ENCODE peak calls at places on chromosome 9, in seven cellular contexts. U is H1, S is HepG2, P is A549, E is IMR-90, T is GM12878, B is K562. K is an unnamed sample.

GRCh38 chr9:116661037-116661954 is 25.8 kb upstream of the TRIM32 start:
- DNase-seq in U (no peak), S (peak), P (peak), E (peak), T (peak), B (peak), K (peak)

GRCh38 chr9:126439402-126439765 is 112.8 kb downstream of the MVB12B start:
- DNase-seq in U (no peak), S (no peak), P (no peak), E (peak), T (no peak), B (no peak), K (no peak)

GRCh38 chr9:68768619-68769018 is 63.6 kb downstream of the PIP5K1B start:
- DNase-seq in U (no peak), S (no peak), P (no peak), E (no peak), T (no peak), B (no peak), K (no peak)

GRCh38 chr9:101832464-101832863 is 94.0 kb upstream of the GRIN3A start:
- DNase-seq in U (no peak), S (no peak), P (no peak), E (no peak), T (no peak), B (no peak), K (no peak)

GRCh38 chr9:120348951-120349429 is 231.0 kb downstream of the CDK5RAP2 start:
- DNase-seq in U (peak), S (peak), P (peak), E (peak), T (no peak), B (peak), K (peak)

GRCh38 chr9:88821749-88822106 is 169.5 kb upstream of the S1PR3 start:
- DNase-seq in U (no peak), S (no peak), P (no peak), E (no peak), T (no peak), B (no peak), K (no peak)

GRCh38 chr9:78297672-78297961 is 692 bp downstream of the PSAT1 start:
- DNase-seq in U (no peak), S (no peak), P (peak), E (peak), T (no peak), B (no peak), K (no peak)

GRCh38 chr9:19373527-19373926 is 6.5 kb downstream of the RPS6 start:
- DNase-seq in U (no peak), S (no peak), P (no peak), E (no peak), T (no peak), B (no peak), K (no peak)

GRCh38 chr9:100714372-100715099 is 136.7 kb downstream of the CAVIN4 start:
- DNase-seq in U (peak), S (peak), P (peak), E (peak), T (no peak), B (peak), K (peak)

GRCh38 chr9:71562140-71562539 is 206.2 kb downstream of the CEMIP2 start:
- DNase-seq in U (peak), S (no peak), P (no peak), E (no peak), T (no peak), B (no peak), K (no peak)

GRCh38 chr9:125409637-125410521 is 148.3 kb downstream of the GAPVD1 start:
- DNase-seq in U (no peak), S (peak), P (peak), E (peak), T (no peak), B (peak), K (peak)

GRCh38 chr9:108475813-108476212 is 380.0 kb downstream of the ACTL7B start:
- DNase-seq in U (no peak), S (peak), P (no peak), E (no peak), T (no peak), B (no peak), K (no peak)

GRCh38 chr9:36924071-36924470 is 110.0 kb downstream of the PAX5 start:
- DNase-seq in U (no peak), S (peak), P (peak), E (peak), T (peak), B (no peak), K (peak)

GRCh38 chr9:350354-350753 is 135.7 kb downstream of the DOCK8 start:
- DNase-seq in U (no peak), S (no peak), P (no peak), E (no peak), T (no peak), B (no peak), K (no peak)

GRCh38 chr9:93261735-93262523 is 78.0 kb downstream of the WNK2 start:
- DNase-seq in U (no peak), S (no peak), P (no peak), E (no peak), T (no peak), B (no peak), K (no peak)

GRCh38 chr9:87675906-87676515 is 49.9 kb upstream of the CTSL start:
- DNase-seq in U (no peak), S (no peak), P (no peak), E (no peak), T (no peak), B (no peak), K (no peak)

GRCh38 chr9:34493972-34494535 is 28.7 kb downstream of the ENHO start:
- DNase-seq in U (no peak), S (no peak), P (peak), E (peak), T (no peak), B (peak), K (no peak)

GRCh38 chr9:123302348-123303214 is 34.2 kb upstream of the STRBP start:
- DNase-seq in U (no peak), S (no peak), P (no peak), E (no peak), T (no peak), B (no peak), K (no peak)

GRCh38 chr9:129182625-129183494 is 4.8 kb upstream of the IER5L start:
- DNase-seq in U (no peak), S (peak), P (peak), E (no peak), T (no peak), B (peak), K (no peak)

GRCh38 chr9:24545285-24545684 is 412 bp downstream of the IZUMO3 start:
- DNase-seq in U (no peak), S (no peak), P (no peak), E (no peak), T (no peak), B (no peak), K (no peak)

GRCh38 chr9:134153450-134153849 is 10.9 kb downstream of the RNU6ATAC start:
- DNase-seq in U (no peak), S (no peak), P (no peak), E (no peak), T (no peak), B (no peak), K (no peak)

GRCh38 chr9:14061921-14062320 is 252.0 kb downstream of the NFIB start:
- DNase-seq in U (no peak), S (no peak), P (no peak), E (no peak), T (no peak), B (no peak), K (no peak)

GRCh38 chr9:4235951-4236804 is 63.7 kb downstream of the GLIS3 start:
- DNase-seq in U (no peak), S (peak), P (peak), E (peak), T (no peak), B (no peak), K (peak)

GRCh38 chr9:134320195-134320885 is 5.9 kb upstream of the RXRA start:
- DNase-seq in U (no peak), S (no peak), P (no peak), E (no peak), T (no peak), B (no peak), K (no peak)

GRCh38 chr9:15333376-15333881 is 26.4 kb upstream of the TTC39B start:
- DNase-seq in U (no peak), S (peak), P (peak), E (no peak), T (no peak), B (no peak), K (no peak)

GRCh38 chr9:11749396-11749795 is 943.8 kb upstream of the TYRP1 start:
- DNase-seq in U (no peak), S (no peak), P (no peak), E (no peak), T (no peak), B (no peak), K (no peak)

GRCh38 chr9:132782106-132782505 is 96.0 kb downstream of the AK8 start:
- DNase-seq in U (no peak), S (no peak), P (no peak), E (no peak), T (no peak), B (no peak), K (no peak)

GRCh38 chr9:108568093-108568492 is 287.7 kb downstream of the ACTL7B start:
- DNase-seq in U (no peak), S (peak), P (no peak), E (no peak), T (no peak), B (no peak), K (no peak)

GRCh38 chr9:135239100-135239768 is 151.8 kb downstream of the OLFM1 start:
- DNase-seq in U (no peak), S (no peak), P (no peak), E (no peak), T (no peak), B (no peak), K (no peak)

GRCh38 chr9:88388886-88389617 is 808 bp downstream of the SPIN1 start:
- DNase-seq in U (no peak), S (peak), P (peak), E (peak), T (no peak), B (peak), K (peak)

GRCh38 chr9:95841377-95841776 is 34.1 kb upstream of the ERCC6L2 start:
- DNase-seq in U (no peak), S (no peak), P (no peak), E (no peak), T (no peak), B (no peak), K (no peak)

DNA sequence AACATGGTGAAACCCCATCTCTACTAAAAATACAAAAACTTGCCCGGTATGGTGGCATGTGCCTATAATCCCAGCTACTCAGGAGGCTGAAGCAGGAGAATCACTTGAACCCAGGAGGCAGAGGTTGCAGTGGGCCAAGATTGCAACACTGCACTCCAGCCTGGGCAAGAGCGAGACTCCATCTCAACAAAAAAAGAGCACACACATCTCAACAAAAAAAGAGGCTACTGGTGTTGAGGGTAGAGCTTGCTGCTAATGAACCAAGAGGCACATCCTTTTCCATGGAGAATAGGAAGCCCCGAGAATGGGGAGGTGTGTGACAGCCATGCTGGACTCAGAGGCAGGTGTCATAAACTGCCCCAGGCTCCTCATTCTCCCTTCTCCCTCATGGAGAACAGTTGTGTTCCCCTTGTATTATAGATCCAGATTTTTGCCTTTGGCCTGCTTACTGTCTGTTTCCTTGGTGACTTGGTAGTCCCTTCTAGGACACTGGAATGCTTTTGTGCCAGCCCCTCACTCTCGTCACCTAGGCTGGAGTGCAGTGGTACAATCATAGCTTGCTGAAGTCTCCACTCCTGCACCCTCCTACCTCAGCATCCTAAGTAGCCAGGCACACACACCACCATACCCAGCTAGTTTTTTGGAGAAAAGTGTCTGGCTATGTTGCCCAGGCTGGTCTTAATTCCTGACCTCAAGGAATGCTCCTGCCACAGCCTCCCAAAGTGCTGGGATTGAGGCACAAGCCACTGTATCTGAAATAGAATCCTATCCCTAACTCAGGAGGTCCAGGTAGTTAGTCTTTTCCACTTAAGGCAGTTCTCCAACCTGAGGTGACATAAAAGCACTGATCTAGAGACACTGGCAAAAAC is 5.1 kb downstream of the RPL12 start:
- DNase-seq in U (no peak), S (no peak), P (peak), E (no peak), T (no peak), B (no peak), K (no peak)
- TF ChIP-seq POLR2A in U (peak), S (peak), P (peak), E (peak), T (peak), B (peak), K (peak)

GRCh38 chr9:114626415-114627029 is 15.4 kb downstream of the TMEM268 start:
- DNase-seq in U (no peak), S (no peak), P (no peak), E (no peak), T (no peak), B (no peak), K (no peak)
- TF ChIP-seq RAD21 in U (no peak), S (no peak), P (no peak), E (no peak), T (no peak), B (no peak), K (no peak)

DNA sequence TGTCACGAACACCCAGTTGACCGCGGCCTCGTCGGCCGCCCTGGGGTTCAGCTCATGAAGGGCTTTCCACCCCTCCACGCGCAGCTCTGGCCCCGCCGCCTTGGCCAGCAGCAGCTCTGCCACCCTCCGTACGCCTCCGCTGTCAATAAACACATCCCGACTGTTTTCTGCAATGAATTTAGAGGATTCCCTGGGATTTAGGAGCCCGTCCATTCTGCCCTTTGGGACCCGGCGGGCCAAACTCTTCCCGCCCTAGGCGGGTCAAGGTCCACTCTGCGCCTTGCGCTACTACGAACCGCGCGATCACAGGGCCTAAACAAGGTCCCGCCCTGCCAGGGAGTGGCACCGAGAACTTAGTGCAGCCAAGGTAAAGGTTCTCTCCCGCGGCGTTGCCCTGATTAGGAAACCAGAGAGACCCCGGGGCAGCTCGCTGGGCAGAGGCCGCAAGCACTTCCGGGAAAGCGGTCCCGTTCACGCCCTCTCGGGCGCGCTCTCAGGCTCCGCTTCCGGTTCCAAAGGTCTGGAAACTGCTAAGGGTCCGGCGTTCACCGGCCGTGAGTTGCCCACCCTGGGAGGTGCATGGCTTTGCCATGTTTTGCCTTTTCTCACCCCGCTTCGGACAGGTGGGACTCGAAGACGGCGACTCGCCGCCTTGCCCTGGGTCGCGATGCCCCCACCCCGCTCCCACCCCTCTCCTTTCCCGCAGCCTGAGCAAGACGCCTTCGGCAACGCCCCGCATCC is 23.6 kb downstream of the HNRNPK start:
- DNase-seq in U (no peak), S (peak), P (peak), E (no peak), T (no peak), B (peak), K (no peak)
- TF ChIP-seq POLR2A in U (no peak), S (peak), P (peak), E (no peak), T (peak), B (peak), K (no peak)

GRCh38 chr9:106869458-106869857 is 6.5 kb downstream of the ZNF462 start:
- DNase-seq in U (no peak), S (no peak), P (no peak), E (peak), T (no peak), B (no peak), K (no peak)

GRCh38 chr9:106869028-106869427 is 6.1 kb downstream of the ZNF462 start:
- DNase-seq in U (no peak), S (no peak), P (no peak), E (no peak), T (no peak), B (no peak), K (no peak)

GRCh38 chr9:106866243-106866642 is 3.3 kb downstream of the ZNF462 start:
- DNase-seq in U (no peak), S (no peak), P (no peak), E (no peak), T (peak), B (no peak), K (no peak)

GRCh38 chr9:106868096-106868495 is 5.1 kb downstream of the ZNF462 start:
- DNase-seq in U (no peak), S (no peak), P (no peak), E (no peak), T (no peak), B (no peak), K (no peak)

DNA sequence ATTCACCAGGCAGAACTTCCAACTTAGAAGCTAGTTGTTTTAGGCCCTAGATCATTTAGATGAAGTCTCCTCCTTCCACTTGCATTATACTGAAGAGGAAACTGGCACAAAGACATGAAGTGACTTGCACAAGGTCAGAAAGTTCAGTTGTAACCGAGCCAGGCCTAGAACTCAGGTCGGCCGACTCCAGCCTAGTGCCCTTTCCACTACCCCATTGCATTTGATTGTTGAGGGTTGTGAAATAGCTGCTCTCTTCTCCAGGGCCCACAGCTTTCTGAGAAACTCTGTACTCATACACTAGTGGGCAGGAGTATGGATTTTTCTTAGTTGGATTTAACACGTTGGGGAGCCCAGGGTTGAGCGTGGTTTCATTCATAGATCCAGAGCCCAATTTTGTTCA is 5.6 kb downstream of the ZNF462 start:
- DNase-seq in U (no peak), S (no peak), P (no peak), E (no peak), T (no peak), B (no peak), K (no peak)
- TF ChIP-seq RAD21 in U (no peak), S (no peak), P (no peak), E (no peak), T (no peak), B (no peak), K (no peak)

DNA sequence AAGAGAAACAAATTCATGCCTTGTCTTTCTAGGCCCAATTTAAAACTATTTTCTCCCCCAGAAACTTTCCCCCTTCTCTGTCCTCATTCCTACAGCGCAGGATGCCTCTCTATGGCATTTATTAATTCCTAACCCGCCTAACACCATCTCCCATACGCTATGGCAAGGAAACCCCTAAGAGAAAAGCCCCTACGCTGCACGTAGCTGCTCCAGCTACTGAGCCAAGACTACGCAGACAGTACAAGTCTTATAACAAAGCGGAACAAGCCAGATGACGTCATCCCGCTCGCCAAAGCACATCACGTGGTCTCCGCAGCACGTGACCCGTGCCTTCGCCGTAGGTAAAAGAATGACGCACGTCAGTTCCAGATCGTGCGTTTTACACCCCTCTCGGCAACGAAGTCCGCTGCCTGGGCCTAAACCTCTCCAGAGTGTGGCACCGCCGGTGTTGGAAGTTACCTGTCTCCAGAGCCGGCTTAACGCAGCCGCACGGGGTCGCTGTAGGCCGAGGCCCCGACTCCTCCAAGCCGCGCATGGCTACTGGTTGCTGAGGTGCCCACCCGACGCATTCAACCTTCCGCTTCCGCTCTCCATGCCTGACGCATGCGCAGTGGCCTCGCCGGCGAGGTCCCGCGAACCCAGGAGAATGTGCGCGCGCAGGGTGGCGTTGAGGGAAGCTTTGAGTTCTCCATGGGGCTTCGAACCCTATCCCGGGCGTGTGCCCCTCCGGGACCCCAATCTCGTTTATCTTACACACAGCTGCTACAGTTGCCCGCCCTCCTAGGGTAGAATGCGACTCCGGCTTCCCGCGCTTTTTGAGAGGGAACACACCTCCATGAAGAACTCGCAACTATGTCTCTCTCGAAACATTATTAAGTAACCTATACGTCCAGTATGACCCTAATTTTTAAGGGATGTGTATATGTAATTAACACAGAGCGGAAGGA is at the start of gene TRMO:
- DNase-seq in U (peak), S (peak), P (peak), E (peak), T (peak), B (peak), K (peak)
- TF ChIP-seq POLR2A in U (peak), S (peak), P (peak), E (peak), T (peak), B (peak), K (peak)

GRCh38 chr9:35618854-35619799 is 914 bp upstream of the CD72 start:
- DNase-seq in U (no peak), S (no peak), P (no peak), E (peak), T (peak), B (no peak), K (no peak)
- TF ChIP-seq RAD21 in U (no peak), S (no peak), P (no peak), E (no peak), T (no peak), B (no peak), K (no peak)

GRCh38 chr9:2134391-2134790 is 119.2 kb downstream of the SMARCA2 start:
- DNase-seq in U (no peak), S (no peak), P (no peak), E (peak), T (no peak), B (no peak), K (no peak)
- TF ChIP-seq POLR2A in U (no peak), S (no peak), P (no peak), E (no peak), T (no peak), B (no peak), K (no peak)

K was measured in HCT116.